ENCODE peak calls at places on chromosomes 4 and X, in nine cellular contexts. One of them, this sample, is unnamed.

GRCh38 chrX:39242187-39242586 is 440.9 kb downstream of the MID1IP1 start:
- DNase-seq in CD4-positive, alpha-beta T cell: no peak
- DNase-seq in astrocyte: peak; percentile 1
- DNase-seq in IMR-90: no peak
- DNase-seq in upper lobe of right lung: no peak
- DNase-seq in lower lobe of right lung: no peak
- DNase-seq in transverse colon: peak; percentile 52
- DNase-seq in right lobe of liver: no peak
- DNase-seq in dorsolateral prefrontal cortex: no peak
- DNase-seq in this sample: no peak

GRCh38 chr4:22312113-22312512 is 203.8 kb downstream of the ADGRA3 start:
- DNase-seq in CD4-positive, alpha-beta T cell: no peak
- DNase-seq in astrocyte: no peak
- DNase-seq in IMR-90: no peak
- DNase-seq in upper lobe of right lung: no peak
- DNase-seq in lower lobe of right lung: no peak
- DNase-seq in transverse colon: no peak
- DNase-seq in right lobe of liver: no peak
- DNase-seq in dorsolateral prefrontal cortex: no peak
- DNase-seq in this sample: no peak

GRCh38 chrX:38282044-38282443 is 45.3 kb downstream of the RPGR start:
- DNase-seq in CD4-positive, alpha-beta T cell: no peak
- DNase-seq in astrocyte: no peak
- DNase-seq in IMR-90: no peak
- DNase-seq in upper lobe of right lung: no peak
- DNase-seq in lower lobe of right lung: no peak
- DNase-seq in transverse colon: no peak
- DNase-seq in right lobe of liver: no peak
- DNase-seq in dorsolateral prefrontal cortex: no peak
- DNase-seq in this sample: no peak

GRCh38 chr4:179164642-179165338 is 1722.6 kb upstream of the AGA start:
- DNase-seq in CD4-positive, alpha-beta T cell: no peak
- DNase-seq in astrocyte: no peak
- DNase-seq in IMR-90: no peak
- DNase-seq in upper lobe of right lung: no peak
- DNase-seq in lower lobe of right lung: no peak
- DNase-seq in transverse colon: no peak
- DNase-seq in right lobe of liver: no peak
- DNase-seq in dorsolateral prefrontal cortex: no peak
- DNase-seq in this sample: no peak

GRCh38 chrX:15973941-15974340 is 119.3 kb upstream of the AP1S2 start:
- DNase-seq in CD4-positive, alpha-beta T cell: no peak
- DNase-seq in astrocyte: no peak
- DNase-seq in IMR-90: no peak
- DNase-seq in upper lobe of right lung: no peak
- DNase-seq in lower lobe of right lung: no peak
- DNase-seq in transverse colon: no peak
- DNase-seq in right lobe of liver: no peak
- DNase-seq in dorsolateral prefrontal cortex: no peak
- DNase-seq in this sample: peak; percentile 32

GRCh38 chrX:49264460-49264859 is at the start of gene FOXP3:
- DNase-seq in CD4-positive, alpha-beta T cell: no peak
- DNase-seq in astrocyte: no peak
- DNase-seq in IMR-90: no peak
- DNase-seq in upper lobe of right lung: no peak
- DNase-seq in lower lobe of right lung: no peak
- DNase-seq in transverse colon: no peak
- DNase-seq in right lobe of liver: no peak
- DNase-seq in dorsolateral prefrontal cortex: no peak
- DNase-seq in this sample: no peak

GRCh38 chr4:128776794-128777216 is 32.7 kb upstream of the JADE1 start:
- DNase-seq in CD4-positive, alpha-beta T cell: no peak
- DNase-seq in astrocyte: peak; percentile 97
- DNase-seq in IMR-90: peak; percentile 95
- DNase-seq in upper lobe of right lung: peak; percentile 90
- DNase-seq in lower lobe of right lung: peak; percentile 87
- DNase-seq in transverse colon: peak; percentile 50
- DNase-seq in right lobe of liver: no peak
- DNase-seq in dorsolateral prefrontal cortex: no peak
- DNase-seq in this sample: peak; percentile 85

GRCh38 chr4:33149658-33150057 is 2429.5 kb downstream of the PCDH7 start:
- DNase-seq in CD4-positive, alpha-beta T cell: no peak
- DNase-seq in astrocyte: no peak
- DNase-seq in IMR-90: no peak
- DNase-seq in upper lobe of right lung: no peak
- DNase-seq in lower lobe of right lung: no peak
- DNase-seq in transverse colon: no peak
- DNase-seq in right lobe of liver: no peak
- DNase-seq in dorsolateral prefrontal cortex: no peak
- DNase-seq in this sample: no peak

DNA sequence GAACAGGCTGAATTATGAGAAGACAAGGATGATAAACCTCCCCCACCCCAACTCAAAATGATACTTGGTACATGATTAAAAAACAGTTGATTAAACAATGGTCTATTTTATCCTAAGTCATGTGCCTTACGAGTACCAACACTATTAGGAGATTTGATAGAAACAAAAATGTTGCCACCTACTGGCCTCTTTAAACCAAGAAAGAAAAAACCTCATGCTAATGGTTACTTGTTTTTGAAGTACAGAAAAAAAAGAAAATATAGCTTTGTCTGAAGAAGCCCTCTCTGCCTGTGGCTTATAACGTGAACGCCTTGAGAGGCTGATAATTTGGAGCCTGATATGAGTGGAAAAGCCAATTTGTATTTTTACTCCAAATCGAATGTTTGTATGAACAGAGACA is 538.2 kb downstream of the DMD start:
- DNase-seq in CD4-positive, alpha-beta T cell: no peak
- DNase-seq in astrocyte: no peak
- DNase-seq in IMR-90: peak; percentile 7
- DNase-seq in upper lobe of right lung: no peak
- DNase-seq in lower lobe of right lung: no peak
- DNase-seq in transverse colon: no peak
- DNase-seq in right lobe of liver: no peak
- DNase-seq in dorsolateral prefrontal cortex: no peak
- DNase-seq in this sample: no peak
- TF ChIP-seq CTCF in CD4-positive, alpha-beta T cell: no peak
- TF ChIP-seq CTCF in astrocyte: no peak
- TF ChIP-seq CTCF in IMR-90: no peak
- TF ChIP-seq CTCF in upper lobe of right lung: no peak
- TF ChIP-seq CTCF in lower lobe of right lung: no peak
- TF ChIP-seq CTCF in transverse colon: no peak
- TF ChIP-seq CTCF in right lobe of liver: no peak
- TF ChIP-seq CTCF in dorsolateral prefrontal cortex: no peak
- TF ChIP-seq CTCF in this sample: no peak

GRCh38 chrX:57313583-57314215 is 27.2 kb downstream of the FAAH2 start:
- DNase-seq in CD4-positive, alpha-beta T cell: no peak
- DNase-seq in astrocyte: no peak
- DNase-seq in IMR-90: no peak
- DNase-seq in upper lobe of right lung: no peak
- DNase-seq in lower lobe of right lung: no peak
- DNase-seq in transverse colon: no peak
- DNase-seq in right lobe of liver: no peak
- DNase-seq in dorsolateral prefrontal cortex: no peak
- DNase-seq in this sample: no peak
- H3K27ac ChIP-seq in CD4-positive, alpha-beta T cell: no peak overlapping the region
- H3K27ac ChIP-seq in astrocyte: no peak overlapping the region
- H3K27ac ChIP-seq in IMR-90: no peak overlapping the region
- H3K27ac ChIP-seq in upper lobe of right lung: no peak overlapping the region
- H3K27ac ChIP-seq in lower lobe of right lung: no peak overlapping the region
- H3K27ac ChIP-seq in transverse colon: no peak overlapping the region
- H3K27ac ChIP-seq in right lobe of liver: no peak overlapping the region
- H3K27ac ChIP-seq in dorsolateral prefrontal cortex: no peak overlapping the region
- H3K27ac ChIP-seq in this sample: no peak overlapping the region

GRCh38 chrX:120299928-120300327 is 11.3 kb downstream of the TMEM255A start:
- DNase-seq in CD4-positive, alpha-beta T cell: no peak
- DNase-seq in astrocyte: no peak
- DNase-seq in IMR-90: no peak
- DNase-seq in upper lobe of right lung: no peak
- DNase-seq in lower lobe of right lung: no peak
- DNase-seq in transverse colon: no peak
- DNase-seq in right lobe of liver: no peak
- DNase-seq in dorsolateral prefrontal cortex: no peak
- DNase-seq in this sample: no peak
- TF ChIP-seq CTCF in CD4-positive, alpha-beta T cell: no peak
- TF ChIP-seq CTCF in astrocyte: no peak
- TF ChIP-seq CTCF in IMR-90: no peak
- TF ChIP-seq CTCF in upper lobe of right lung: no peak
- TF ChIP-seq CTCF in lower lobe of right lung: no peak
- TF ChIP-seq CTCF in transverse colon: no peak
- TF ChIP-seq CTCF in right lobe of liver: peak; percentile 19
- TF ChIP-seq CTCF in dorsolateral prefrontal cortex: no peak
- TF ChIP-seq CTCF in this sample: no peak

DNA sequence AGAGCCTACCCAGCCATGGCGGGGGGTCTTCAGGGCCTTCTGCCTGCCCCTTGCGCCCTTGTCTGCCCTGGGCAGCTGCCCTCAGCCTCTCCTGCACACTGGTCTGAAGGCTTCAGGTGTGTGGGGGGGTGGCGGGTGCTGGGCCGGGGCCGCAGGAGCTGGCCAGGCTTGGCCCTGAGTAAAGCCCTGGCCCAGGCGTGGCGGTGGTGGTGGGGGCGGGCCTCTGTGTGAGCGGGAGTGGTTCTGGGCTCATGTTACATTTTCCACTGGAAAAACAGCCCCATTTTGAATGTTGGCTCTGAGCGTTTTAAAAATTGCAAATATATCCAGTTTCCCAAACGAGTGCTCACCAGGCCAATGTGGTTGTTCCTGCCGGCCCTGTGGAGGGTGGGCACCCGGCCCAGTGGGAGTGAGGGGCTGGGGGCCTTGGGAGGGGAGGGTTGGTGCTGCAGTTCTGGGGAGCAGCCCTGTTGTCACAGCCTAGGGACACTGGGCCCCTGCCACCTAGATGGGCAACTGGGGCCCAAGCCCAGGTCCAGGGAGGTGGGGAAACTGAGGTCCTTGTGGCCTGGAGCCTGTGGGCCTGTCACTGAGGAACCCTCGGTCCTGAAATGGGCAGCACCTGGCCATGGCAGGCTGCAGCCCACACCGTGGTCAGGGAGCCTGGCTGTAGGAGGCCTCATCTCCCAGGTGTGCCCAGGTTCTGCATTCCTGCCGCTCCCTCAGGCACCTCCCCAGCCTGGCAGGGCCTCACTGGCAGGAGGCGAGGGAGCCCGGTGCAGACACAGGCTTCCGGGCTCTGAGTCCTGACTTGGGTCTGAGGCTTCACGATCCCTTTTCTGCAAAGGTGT is 28.3 kb downstream of the FGFRL1 start:
- DNase-seq in CD4-positive, alpha-beta T cell: no peak
- DNase-seq in astrocyte: no peak
- DNase-seq in IMR-90: peak; percentile 32
- DNase-seq in upper lobe of right lung: no peak
- DNase-seq in lower lobe of right lung: no peak
- DNase-seq in transverse colon: peak; percentile 44
- DNase-seq in right lobe of liver: no peak
- DNase-seq in dorsolateral prefrontal cortex: no peak
- DNase-seq in this sample: peak; percentile 81
- H3K27ac ChIP-seq in CD4-positive, alpha-beta T cell: no peak overlapping the region
- H3K27ac ChIP-seq in astrocyte: no peak overlapping the region
- H3K27ac ChIP-seq in IMR-90: peak overlapping the region; percentile 31
- H3K27ac ChIP-seq in upper lobe of right lung: peak overlapping the region; percentile 30
- H3K27ac ChIP-seq in lower lobe of right lung: peak overlapping the region; percentile 56
- H3K27ac ChIP-seq in transverse colon: no peak overlapping the region
- H3K27ac ChIP-seq in right lobe of liver: no peak overlapping the region
- H3K27ac ChIP-seq in dorsolateral prefrontal cortex: no peak overlapping the region
- H3K27ac ChIP-seq in this sample: peak overlapping the region; percentile 33